ENCODE peak calls at places on chromosome 22, in four cellular contexts. P is spleen, B is WTC11, L is ovary. T is an unnamed sample.

GRCh38 chr22:49894321-49895072 is 23.7 kb downstream of the ALG12 start:
- DNase-seq in P (peak; percentile 46), B (no peak), L (no peak), T (no peak)

GRCh38 chr22:24583221-24583971 is 9.5 kb downstream of the LRRC75B start:
- DNase-seq in B (no peak), L (no peak), P (peak; percentile 64), T (peak; percentile 55)

GRCh38 chr22:49934144-49934890 is 15.9 kb downstream of the CRELD2 start:
- DNase-seq in L (peak; percentile 63), B (no peak), P (peak; percentile 91), T (peak; percentile 69)

GRCh38 chr22:30422481-30423295 is 2.9 kb upstream of the MTFP1 start:
- DNase-seq in B (peak; percentile 46), P (no peak), L (peak; percentile 63), T (peak; percentile 78)

GRCh38 chr22:46050916-46051614 is 74.1 kb upstream of the WNT7B start:
- DNase-seq in P (peak; percentile 79), B (peak; percentile 1), L (peak; percentile 8), T (no peak)

GRCh38 chr22:43313497-43314474 is 29.4 kb downstream of the SCUBE1 start:
- DNase-seq in L (no peak), P (peak; percentile 33), B (no peak), T (no peak)

GRCh38 chr22:19546680-19547079 is 22.5 kb upstream of the CLDN5 start:
- DNase-seq in B (no peak), L (no peak), P (no peak), T (no peak)

GRCh38 chr22:44025171-44026065 is 1.3 kb downstream of the PARVB start:
- DNase-seq in B (no peak), P (peak; percentile 88), L (no peak), T (no peak)

GRCh38 chr22:50403701-50404101 is 60.6 kb downstream of the PPP6R2 start:
- DNase-seq in L (peak; percentile 23), P (peak; percentile 83), B (no peak), T (no peak)

GRCh38 chr22:20117656-20118571 is 888 bp upstream of the TRMT2A start:
- DNase-seq in P (peak; percentile 92), L (peak; percentile 38), B (no peak), T (peak; percentile 19)

GRCh38 chr22:19853879-19854777 is 546 bp downstream of the GNB1L start:
- DNase-seq in P (peak; percentile 74), L (no peak), B (peak; percentile 22), T (no peak)

GRCh38 chr22:30435674-30436126 is 10.1 kb downstream of the MTFP1 start:
- DNase-seq in B (no peak), L (no peak), P (peak; percentile 91), T (no peak)

GRCh38 chr22:20186183-20186870 is 35.5 kb upstream of the CCDC188 start:
- DNase-seq in B (peak; percentile 81), L (no peak), P (no peak), T (no peak)

GRCh38 chr22:45462034-45462655 is 40.5 kb upstream of the FBLN1 start:
- DNase-seq in B (peak; percentile 21), L (no peak), P (no peak), T (no peak)

GRCh38 chr22:35632902-35633301 is 15.3 kb upstream of the APOL6 start:
- DNase-seq in P (peak; percentile 28), B (no peak), L (no peak), T (no peak)

GRCh38 chr22:35630387-35630793 is 13.3 kb upstream of the MB start:
- DNase-seq in L (no peak), P (peak; percentile 39), B (no peak), T (no peak)

GRCh38 chr22:35633520-35633919 is 14.7 kb upstream of the APOL6 start:
- DNase-seq in P (peak; percentile 30), B (no peak), L (no peak), T (no peak)

GRCh38 chr22:35630891-35631290 is 13.8 kb upstream of the MB start:
- DNase-seq in B (no peak), P (peak; percentile 44), L (no peak), T (no peak)

DNA sequence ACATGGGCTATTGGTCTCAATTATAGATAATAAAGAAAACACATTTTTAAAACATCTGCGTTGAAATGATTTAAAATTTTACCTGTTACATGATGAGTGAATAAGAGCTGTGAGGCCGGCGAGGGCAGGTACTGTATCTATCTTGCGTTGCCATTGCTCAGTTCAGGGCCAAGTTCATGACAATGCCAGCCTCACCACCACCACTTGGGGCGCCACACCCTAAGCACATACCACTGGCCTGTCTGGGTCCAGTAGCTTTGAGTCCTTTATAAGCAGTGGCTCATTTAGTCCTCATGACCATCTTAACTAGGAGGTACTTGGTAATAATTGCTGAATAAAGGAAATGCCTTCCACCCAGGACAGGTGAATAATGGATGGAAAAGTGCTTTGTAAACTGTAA is 14.5 kb upstream of the MB start:
- DNase-seq in L (no peak), B (peak; percentile 81), P (peak; percentile 68), T (peak; percentile 71)
- TF ChIP-seq CTCF in L (no peak), B (peak; percentile 79), P (peak; percentile 30), T (peak; percentile 75)

GRCh38 chr22:23566716-23567475 is 13.2 kb downstream of the IGLL1 start:
- DNase-seq in L (no peak), B (no peak), P (peak; percentile 56), T (no peak)

GRCh38 chr22:23565942-23566715 is 14.0 kb downstream of the IGLL1 start:
- DNase-seq in B (peak; percentile 34), P (peak; percentile 74), L (peak; percentile 42), T (peak; percentile 23)

GRCh38 chr22:23564276-23564675 is 15.8 kb downstream of the IGLL1 start:
- DNase-seq in L (no peak), P (no peak), B (no peak), T (no peak)

GRCh38 chr22:23563111-23563510 is 17.0 kb downstream of the IGLL1 start:
- DNase-seq in B (no peak), L (no peak), P (peak; percentile 31), T (no peak)

DNA sequence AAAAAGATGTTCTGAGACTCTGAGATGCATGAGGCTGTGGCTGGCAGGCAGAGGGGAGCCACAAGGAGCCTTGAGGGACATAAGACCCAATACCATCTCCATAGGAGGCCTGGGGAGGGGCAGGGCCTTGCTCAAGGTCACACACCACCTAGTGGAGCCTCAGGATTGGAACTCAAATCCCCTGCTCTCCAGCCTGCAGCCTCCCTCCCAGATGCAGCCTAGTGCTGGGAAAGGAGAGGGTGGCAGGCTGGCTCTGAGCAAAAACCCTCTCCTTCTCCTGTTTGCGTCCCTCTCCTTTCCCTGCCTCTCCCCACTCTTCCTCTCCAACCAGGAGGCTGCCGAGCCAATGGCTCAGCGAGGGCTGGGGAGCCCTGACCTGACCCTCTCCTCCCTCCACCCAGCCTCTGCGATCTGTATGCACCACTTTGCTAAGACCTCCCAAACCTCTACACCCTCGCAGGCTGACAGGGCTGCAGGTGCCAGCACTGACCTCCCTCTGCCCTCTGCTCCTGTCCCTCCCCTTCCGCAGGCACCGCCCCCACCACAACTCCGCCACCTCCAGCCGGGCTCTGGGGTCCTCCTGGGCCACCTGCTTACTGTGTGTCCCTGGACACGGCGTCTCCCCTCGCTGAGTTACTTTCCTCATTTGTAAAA is 14.7 kb downstream of the IGLL1 start:
- DNase-seq in P (peak; percentile 78), B (peak; percentile 54), L (no peak), T (peak; percentile 28)
- TF ChIP-seq CTCF in P (no peak), B (no peak), L (no peak), T (no peak)

DNA sequence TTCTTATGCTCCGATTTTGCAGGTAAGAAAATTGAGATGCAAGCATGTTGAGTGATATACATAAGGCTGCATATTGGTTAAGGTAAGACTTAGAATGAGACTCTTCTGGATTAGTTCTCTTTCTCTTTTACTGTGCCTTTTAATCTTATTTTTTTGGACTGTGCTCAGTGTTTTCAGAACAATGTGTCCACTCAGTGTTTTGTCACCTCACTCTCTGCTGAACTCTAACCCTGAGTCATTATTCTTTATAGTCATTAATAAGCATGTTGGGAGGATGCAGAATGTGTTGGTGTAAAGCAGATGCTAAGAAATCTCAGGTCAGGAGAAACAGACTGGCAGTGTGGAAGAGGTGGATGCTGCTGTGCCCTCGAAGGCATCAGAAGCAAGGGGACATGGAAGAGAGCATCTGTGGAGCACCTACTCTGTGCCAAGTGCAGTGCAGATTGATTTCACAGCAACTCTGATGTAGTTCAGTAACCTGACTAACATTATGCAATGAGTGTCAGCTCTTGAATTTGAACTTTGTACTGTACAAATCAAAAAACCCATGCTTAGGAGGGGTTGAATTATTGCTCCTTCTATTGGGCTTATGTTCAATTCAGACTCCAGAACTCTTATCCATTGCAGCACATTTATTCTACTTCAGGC is 80.7 kb upstream of the LARGE1 start:
- DNase-seq in L (no peak), P (no peak), B (no peak), T (no peak)
- TF ChIP-seq CTCF in L (no peak), P (no peak), B (no peak), T (no peak)

DNA sequence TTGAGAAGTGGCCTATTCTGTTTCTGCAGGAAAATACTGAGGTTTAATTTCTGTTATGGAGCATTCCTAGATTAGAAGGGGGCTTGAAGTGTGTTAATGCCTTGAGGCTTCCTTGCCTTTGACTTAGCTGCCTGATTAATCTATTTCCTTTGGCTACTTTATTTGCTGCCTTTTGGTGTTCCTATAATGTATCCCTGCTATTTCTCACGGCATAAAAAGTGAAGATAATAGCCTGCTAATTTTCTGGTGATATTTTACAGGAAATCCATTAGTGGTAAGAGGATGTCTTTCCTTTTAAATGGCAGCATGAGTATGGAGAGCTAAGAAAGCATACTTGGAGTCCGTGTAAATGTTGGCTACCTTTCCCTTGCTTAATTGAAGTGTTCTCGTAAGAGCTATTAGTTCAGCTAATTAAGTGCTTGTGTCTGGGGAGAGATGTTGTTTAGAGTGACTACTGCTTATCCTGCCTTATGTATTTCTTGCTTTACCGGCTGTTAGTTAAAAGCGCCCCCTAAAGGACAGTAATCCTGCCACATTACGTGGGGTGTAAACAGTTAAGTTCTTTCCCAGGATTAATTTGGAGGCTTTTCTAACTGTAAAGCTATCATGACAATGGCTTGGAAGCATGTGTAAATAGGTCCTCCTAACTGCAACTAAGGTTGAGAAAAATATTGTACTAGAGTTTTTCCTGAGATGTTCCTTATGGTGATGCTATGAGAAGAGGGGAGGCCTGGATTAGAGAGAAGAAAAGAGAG is 45.6 kb downstream of the ZNF280B start:
- DNase-seq in L (no peak), B (no peak), P (no peak), T (no peak)
- TF ChIP-seq CTCF in L (no peak), B (no peak), P (no peak), T (no peak)

DNA sequence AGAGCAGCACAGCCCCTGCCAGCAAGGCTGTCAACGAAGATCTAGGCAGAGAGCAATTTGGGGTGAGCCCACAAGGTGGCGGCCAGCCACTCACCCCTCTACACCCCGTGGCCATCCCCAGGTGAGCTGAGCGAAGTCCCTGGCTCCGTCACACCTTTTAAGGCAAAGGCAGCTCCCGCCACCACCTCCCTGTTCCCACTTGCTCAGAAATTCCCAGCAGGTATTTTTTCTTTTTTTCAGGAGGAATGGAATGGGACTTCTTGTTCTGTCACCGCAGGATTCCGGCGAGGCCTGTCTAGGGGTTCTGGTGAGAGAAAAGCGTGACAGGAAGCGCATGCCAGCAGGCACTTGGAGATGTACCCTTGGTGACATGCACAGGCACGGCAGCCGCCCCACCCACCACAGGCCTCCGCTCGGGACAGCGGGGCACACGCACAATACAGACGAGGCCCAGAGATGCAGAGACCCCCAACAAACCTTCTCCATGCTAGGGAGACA is 10.0 kb downstream of the RPL3 start:
- DNase-seq in L (peak; percentile 27), B (peak; percentile 70), P (no peak), T (peak; percentile 57)
- TF ChIP-seq CTCF in L (no peak), B (no peak), P (no peak), T (peak; percentile 65)

T was measured in Calu3.